ENCODE peak calls at places on chromosomes 5 and 9, in nine cellular contexts. U is K562, F is esophagus squamous epithelium, O is fibroblast of the aortic adventitia, C is WTC11, B is RWPE1, P is HCT116, I is neural progenitor cell, Q is hepatocyte. K is an unnamed sample.

GRCh38 chr9:71858812-71859211 is 52.2 kb downstream of the ABHD17B start:
- DNase-seq in U (no peak), B (peak; percentile 7), P (no peak), I (no peak), Q (no peak), O (no peak), C (no peak), F (no peak), K (no peak)

GRCh38 chr9:15846611-15847010 is 293.8 kb downstream of the CCDC171 start:
- DNase-seq in I (peak; percentile 40), C (no peak), Q (no peak), U (no peak), F (no peak), O (no peak), B (no peak), P (no peak), K (no peak)

GRCh38 chr9:79054500-79054899 is 517.3 kb upstream of the TLE4 start:
- DNase-seq in B (no peak), Q (no peak), P (no peak), O (no peak), I (no peak), U (no peak), F (no peak), C (no peak), K (no peak)

GRCh38 chr5:29963956-29964355 is 1229.5 kb upstream of the CDH6 start:
- DNase-seq in C (no peak), F (no peak), I (peak; percentile 33), P (no peak), O (no peak), B (no peak), U (no peak), Q (peak; percentile 18), K (no peak)

GRCh38 chr9:124206391-124206790 is 51.4 kb upstream of the NEK6 start:
- DNase-seq in B (no peak), F (no peak), I (no peak), U (no peak), P (no peak), C (no peak), O (no peak), Q (no peak), K (no peak)

GRCh38 chr5:19987594-19988345 is at the start of gene CDH18:
- DNase-seq in O (peak; percentile 69), B (peak; percentile 75), F (no peak), C (peak; percentile 74), I (peak; percentile 88), U (no peak), Q (peak; percentile 68), P (no peak), K (no peak)

GRCh38 chr9:112764344-112764743 is 13.8 kb downstream of the SNX30 start:
- DNase-seq in B (no peak), P (no peak), O (peak; percentile 62), Q (peak; percentile 28), U (peak; percentile 54), C (no peak), F (no peak), I (peak; percentile 38), K (no peak)

GRCh38 chr5:126811515-126812198 is 34.7 kb downstream of the LMNB1 start:
- DNase-seq in O (peak; percentile 81), P (no peak), U (no peak), F (no peak), C (no peak), Q (no peak), B (no peak), I (no peak), K (peak; percentile 48)

GRCh38 chr9:112032733-112033132 is 136.1 kb downstream of the UGCG start:
- DNase-seq in C (no peak), B (no peak), P (no peak), I (no peak), U (no peak), F (no peak), O (peak; percentile 48), Q (no peak), K (no peak)

GRCh38 chr9:2570615-2571479 is 50.7 kb upstream of the VLDLR start:
- DNase-seq in B (no peak), I (no peak), Q (peak; percentile 84), P (peak; percentile 79), U (peak; percentile 24), O (peak; percentile 70), F (no peak), C (no peak), K (peak; percentile 67)

GRCh38 chr5:179343902-179344300 is 1.4 kb downstream of the ADAMTS2 start:
- DNase-seq in U (no peak), C (peak; percentile 90), P (no peak), F (no peak), Q (peak; percentile 67), B (no peak), O (peak; percentile 44), I (peak; percentile 94), K (peak; percentile 24)

GRCh38 chr9:136118061-136118366 is 661 bp downstream of the TMEM250 start:
- DNase-seq in U (no peak), Q (no peak), P (no peak), C (no peak), B (no peak), I (peak; percentile 52), O (no peak), F (no peak), K (no peak)

GRCh38 chr5:163379298-163380155 is 57.9 kb upstream of the CCNG1 start:
- DNase-seq in B (peak; percentile 86), Q (peak; percentile 54), C (no peak), O (peak; percentile 94), I (no peak), P (peak; percentile 75), F (no peak), U (peak; percentile 51), K (no peak)

GRCh38 chr9:110351009-110351467 is 13.4 kb upstream of the TXNDC8 start:
- DNase-seq in I (no peak), F (no peak), O (peak; percentile 90), C (no peak), U (no peak), P (peak; percentile 51), Q (no peak), B (peak; percentile 85), K (no peak)

GRCh38 chr9:91395553-91396470 is 27.8 kb downstream of the NFIL3 start:
- DNase-seq in U (no peak), P (no peak), F (no peak), C (no peak), Q (no peak), B (peak; percentile 85), O (peak; percentile 84), I (no peak), K (peak; percentile 45)

GRCh38 chr5:112283943-112284342 is 135.1 kb downstream of the EPB41L4A start:
- DNase-seq in I (no peak), C (no peak), F (no peak), B (no peak), U (no peak), P (no peak), O (no peak), Q (no peak), K (no peak)

GRCh38 chr5:112279082-112279481 is 140.0 kb downstream of the EPB41L4A start:
- DNase-seq in F (no peak), P (no peak), O (no peak), B (no peak), U (no peak), C (no peak), I (no peak), Q (no peak), K (no peak)

GRCh38 chr5:112289465-112289864 is 129.6 kb downstream of the EPB41L4A start:
- DNase-seq in Q (no peak), I (no peak), P (no peak), O (no peak), U (no peak), B (no peak), F (no peak), C (peak; percentile 17), K (no peak)

DNA sequence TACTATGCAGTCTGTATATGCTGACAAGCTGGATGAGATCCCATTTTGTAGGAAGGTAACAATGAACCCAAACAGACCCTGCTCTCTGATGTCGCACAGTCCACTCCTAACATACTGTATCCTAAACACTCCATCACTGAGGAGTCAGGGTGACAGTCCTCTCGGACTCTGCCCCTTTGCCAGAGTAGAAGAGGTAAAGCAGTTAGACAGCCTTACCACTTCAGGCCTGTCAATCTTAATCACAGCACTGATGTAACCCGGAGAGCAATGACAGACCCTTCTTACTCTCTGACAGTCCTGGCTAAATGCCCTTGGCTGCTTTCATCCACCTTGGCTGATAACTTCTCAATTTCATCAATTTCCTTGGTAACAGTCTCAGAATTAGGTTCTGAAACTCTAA is 134.5 kb downstream of the EPB41L4A start:
- DNase-seq in F (no peak), C (no peak), O (no peak), U (no peak), I (no peak), Q (no peak), P (no peak), B (no peak), K (no peak)
- TF ChIP-seq CTCF in F (no peak), C (no peak), O (no peak), U (no peak), I (no peak), Q (no peak), P (no peak), B (no peak), K (no peak)

GRCh38 chr5:67588389-67588788 is 391.8 kb upstream of the CD180 start:
- DNase-seq in C (no peak), Q (no peak), P (no peak), B (no peak), O (no peak), I (no peak), F (no peak), U (no peak), K (no peak)
- TF ChIP-seq CTCF in C (no peak), Q (no peak), P (no peak), B (no peak), O (no peak), I (no peak), F (no peak), U (no peak), K (no peak)

DNA sequence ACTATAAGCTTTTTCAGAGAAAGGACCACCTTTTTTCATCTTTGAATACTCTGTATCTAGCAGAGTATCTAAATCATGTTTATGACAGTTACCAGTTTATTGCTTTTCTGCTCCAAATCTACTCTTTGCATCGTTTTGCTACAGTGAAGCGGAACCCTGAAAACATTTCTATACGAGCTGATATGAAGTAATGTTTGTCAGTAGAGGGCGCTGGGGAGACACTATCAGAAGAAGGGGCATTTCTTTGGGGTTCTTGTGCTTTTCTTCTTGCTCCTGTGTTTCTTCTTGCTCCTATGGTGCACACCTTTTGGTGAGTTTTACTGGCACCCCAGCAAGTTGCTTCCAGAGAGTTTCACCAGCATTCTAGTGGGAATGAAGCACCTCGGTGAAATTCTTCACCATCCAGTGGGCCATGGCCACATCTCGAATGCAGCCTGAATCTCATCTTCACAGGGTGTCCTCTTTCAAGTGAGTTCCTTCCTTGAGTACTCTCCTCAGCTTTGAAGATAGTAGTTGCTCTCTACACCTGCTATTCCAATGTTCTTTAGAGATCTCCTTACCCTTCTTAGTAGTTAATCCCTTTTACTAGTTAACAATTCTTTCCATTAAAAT is 98.4 kb downstream of the FGF1 start:
- DNase-seq in Q (peak; percentile 61), O (peak; percentile 49), I (peak; percentile 81), B (no peak), P (peak; percentile 12), F (no peak), C (peak; percentile 53), U (peak; percentile 38), K (peak; percentile 62)
- TF ChIP-seq CTCF in Q (peak; percentile 39), O (peak; percentile 61), I (peak; percentile 73), B (peak; percentile 60), P (peak; percentile 83), F (peak; percentile 28), C (peak; percentile 39), U (peak; percentile 72), K (peak; percentile 71)

DNA sequence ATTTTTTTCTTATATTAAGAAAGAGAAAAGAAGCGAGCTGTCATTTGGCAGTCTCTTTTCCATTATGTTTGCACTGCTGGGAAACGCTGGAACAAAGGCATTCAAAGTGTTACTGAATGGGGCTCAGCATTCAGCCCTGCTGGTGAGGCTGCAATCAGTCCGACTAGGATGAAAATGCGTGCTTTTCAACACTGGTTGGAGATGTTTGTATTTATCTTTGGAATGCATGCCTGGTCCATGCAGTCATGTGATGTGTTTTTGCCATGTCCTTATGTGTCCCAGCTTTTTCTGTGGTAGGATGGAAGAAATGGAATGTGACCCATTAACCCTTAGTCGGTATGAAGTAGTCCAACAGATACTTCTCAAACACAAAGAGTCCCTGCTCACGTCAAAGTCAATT is 603.0 kb upstream of the ZNF608 start:
- DNase-seq in Q (peak; percentile 35), C (no peak), U (no peak), B (no peak), P (no peak), I (peak; percentile 77), O (no peak), F (no peak), K (no peak)
- TF ChIP-seq CTCF in Q (no peak), C (no peak), U (no peak), B (no peak), P (no peak), I (peak; percentile 20), O (no peak), F (no peak), K (no peak)

K was measured in activated CD8-positive, alpha-beta T cell treated with anti-CD3 and anti-CD28 coated beads for 36 hours.